ENCODE peak calls at places on chromosome 4, in seven cellular contexts. U is sigmoid colon; S is upper lobe of left lung; W is CD4-positive, alpha-beta T cell; K is B cell; V is upper lobe of right lung; F is GM23338. A is an unnamed sample.

GRCh38 chr4:117385531-117385930 is 300.2 kb upstream of the TRAM1L1 start:
- DNase-seq in U (no peak), S (no peak), W (no peak), K (no peak), V (no peak), F (no peak), A (no peak)

GRCh38 chr4:20251796-20252655 is at the start of gene SLIT2:
- DNase-seq in U (peak; percentile 95), S (peak; percentile 64), W (no peak), K (no peak), V (peak; percentile 88), F (peak; percentile 85), A (peak; percentile 82)

GRCh38 chr4:26015133-26015651 is 101.2 kb downstream of the SMIM20 start:
- DNase-seq in U (peak; percentile 73), S (no peak), W (no peak), K (no peak), V (no peak), F (no peak), A (no peak)

GRCh38 chr4:110533940-110534339 is 58.0 kb downstream of the ENPEP start:
- DNase-seq in U (no peak), S (peak; percentile 45), W (no peak), K (no peak), V (no peak), F (peak; percentile 32), A (no peak)

GRCh38 chr4:77849278-77849965 is 13.2 kb upstream of the MRPL1 start:
- DNase-seq in U (no peak), S (no peak), W (no peak), K (no peak), V (no peak), F (no peak), A (no peak)

GRCh38 chr4:54281060-54281781 is 52.1 kb downstream of the PDGFRA start:
- DNase-seq in U (peak; percentile 92), S (peak; percentile 53), W (no peak), K (no peak), V (no peak), F (peak; percentile 11), A (no peak)

GRCh38 chr4:1721003-1721665 is at the start of the genes TACC3 and TMEM129:
- DNase-seq in U (peak; percentile 96), S (peak; percentile 97), W (peak; percentile 93), K (peak; percentile 96), V (peak; percentile 97), F (peak; percentile 98), A (peak; percentile 99)

GRCh38 chr4:55079451-55080173 is 45.8 kb downstream of the KDR start:
- DNase-seq in U (no peak), S (peak; percentile 20), W (no peak), K (no peak), V (no peak), F (no peak), A (no peak)

GRCh38 chr4:25013756-25014737 is 16.7 kb downstream of the LGI2 start:
- DNase-seq in U (no peak), S (no peak), W (no peak), K (no peak), V (no peak), F (no peak), A (no peak)

GRCh38 chr4:186936496-186937375 is 213.1 kb upstream of the FAT1 start:
- DNase-seq in U (no peak), S (no peak), W (no peak), K (no peak), V (no peak), F (no peak), A (no peak)

GRCh38 chr4:150782311-150782710 is 200.4 kb downstream of the MAB21L2 start:
- DNase-seq in U (no peak), S (no peak), W (no peak), K (no peak), V (no peak), F (no peak), A (no peak)

GRCh38 chr4:109847896-109848442 is at the start of gene LRIT3:
- DNase-seq in U (no peak), S (no peak), W (no peak), K (no peak), V (no peak), F (no peak), A (no peak)

GRCh38 chr4:105587851-105588250 is 35.4 kb downstream of the ARHGEF38 start:
- DNase-seq in U (no peak), S (no peak), W (no peak), K (no peak), V (no peak), F (no peak), A (no peak)

GRCh38 chr4:37628977-37629609 is 57.1 kb downstream of the RELL1 start:
- DNase-seq in U (peak; percentile 77), S (peak; percentile 38), W (no peak), K (no peak), V (no peak), F (no peak), A (no peak)

GRCh38 chr4:125316781-125317525 is 2.2 kb downstream of the FAT4 start:
- DNase-seq in U (peak; percentile 76), S (no peak), W (no peak), K (no peak), V (peak; percentile 68), F (peak; percentile 67), A (no peak)

DNA sequence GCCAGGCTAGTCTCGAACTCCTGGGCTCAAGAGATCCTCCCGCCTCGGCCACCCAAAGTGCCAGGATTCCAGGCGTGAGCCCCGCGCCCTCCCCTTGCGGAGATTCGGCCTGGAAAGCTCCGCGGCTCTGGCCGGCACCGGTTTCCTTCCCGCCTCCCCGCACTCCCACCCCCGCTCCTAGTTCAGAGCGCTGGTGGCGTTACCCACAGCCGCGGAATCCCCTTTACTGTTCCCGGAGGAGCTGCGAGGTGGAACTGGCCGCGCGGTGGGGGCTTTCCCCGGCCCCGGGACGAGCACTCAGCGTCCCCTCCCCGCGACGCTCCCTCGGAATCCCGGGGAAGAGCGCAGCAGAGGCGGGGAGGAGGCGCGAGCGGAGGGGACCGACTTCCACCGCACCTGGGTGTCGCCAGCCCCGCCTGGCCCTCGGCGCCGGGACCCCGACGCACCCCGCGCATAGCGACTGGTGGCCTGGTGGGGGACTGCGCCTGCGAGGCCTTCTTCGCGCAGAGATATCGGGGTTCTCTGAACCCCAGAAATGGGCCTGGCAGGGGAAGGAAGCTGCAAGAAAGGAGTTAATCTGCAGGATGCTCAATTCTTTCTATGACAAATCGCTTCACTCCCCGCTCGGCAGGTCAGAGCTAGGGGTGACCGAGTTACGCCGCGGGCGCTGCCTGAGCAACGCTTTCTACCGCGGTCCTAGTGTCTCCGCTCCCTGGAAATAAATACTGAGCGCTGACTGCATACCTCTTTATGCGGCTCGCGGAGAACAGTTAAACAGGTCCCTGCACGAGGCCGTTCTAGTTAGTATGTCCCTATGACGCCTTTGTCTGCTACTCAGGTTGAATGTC is 14.6 kb upstream of the SLC25A4 start:
- DNase-seq in U (no peak), S (peak; percentile 49), W (no peak), K (no peak), V (peak; percentile 72), F (peak; percentile 76), A (peak; percentile 70)
- TF ChIP-seq CTCF in U (no peak), S (no peak), W (peak; percentile 23), K (peak; percentile 35), V (peak; percentile 31), F (peak; percentile 21), A (no peak)

DNA sequence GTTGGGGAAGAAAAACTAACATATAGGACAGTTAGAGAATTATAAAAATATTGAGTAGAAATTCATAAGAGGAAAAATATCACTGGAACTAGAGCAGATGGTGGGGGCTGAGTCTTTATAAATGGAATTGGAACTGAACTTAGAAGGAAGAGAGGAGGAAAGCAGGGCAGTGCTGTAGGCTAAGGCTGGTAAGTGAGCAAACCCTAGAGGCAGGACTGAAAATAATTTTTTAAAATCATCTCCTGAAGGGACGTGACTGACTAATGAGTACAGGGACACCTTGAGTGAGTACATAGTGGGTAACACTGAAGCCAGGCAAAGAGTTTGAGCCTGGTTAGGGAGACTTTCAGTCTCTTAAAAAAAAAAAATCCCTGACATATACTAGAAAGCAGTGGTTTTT is 63.3 kb downstream of the GALNT7 start:
- DNase-seq in U (no peak), S (no peak), W (no peak), K (no peak), V (no peak), F (no peak), A (no peak)
- TF ChIP-seq CTCF in U (no peak), S (no peak), W (no peak), K (no peak), V (peak; percentile 22), F (peak; percentile 16), A (no peak)

GRCh38 chr4:158824425-158825274 is 55.8 kb downstream of the FNIP2 start:
- DNase-seq in U (no peak), S (no peak), W (no peak), K (no peak), V (no peak), F (no peak), A (no peak)

GRCh38 chr4:158823461-158823873 is 54.6 kb downstream of the FNIP2 start:
- DNase-seq in U (no peak), S (no peak), W (no peak), K (no peak), V (no peak), F (no peak), A (no peak)

GRCh38 chr4:158819942-158820786 is 51.3 kb downstream of the FNIP2 start:
- DNase-seq in U (no peak), S (no peak), W (no peak), K (no peak), V (no peak), F (no peak), A (no peak)

GRCh38 chr4:158821228-158822009 is 52.6 kb downstream of the FNIP2 start:
- DNase-seq in U (no peak), S (no peak), W (no peak), K (no peak), V (no peak), F (no peak), A (no peak)

DNA sequence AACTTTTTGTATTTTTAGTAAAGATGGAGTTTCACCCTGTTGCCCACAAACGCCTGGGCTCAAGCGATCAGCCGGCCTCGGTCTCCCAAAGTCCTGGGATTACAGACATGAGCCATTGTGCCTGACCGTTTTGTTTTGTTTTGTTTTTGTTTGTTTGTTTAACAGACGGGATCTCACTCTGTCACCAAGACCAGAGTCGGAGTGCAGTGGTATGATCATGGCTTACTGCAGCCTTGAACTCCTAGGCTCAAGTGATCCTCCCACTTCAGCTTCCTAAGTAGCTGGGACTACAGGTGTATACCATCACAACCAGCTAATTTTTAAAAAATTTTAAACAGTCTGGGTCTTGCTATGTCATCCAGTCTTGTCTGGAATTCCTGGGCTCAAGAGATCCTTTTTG is 53.5 kb downstream of the FNIP2 start:
- DNase-seq in U (no peak), S (no peak), W (no peak), K (no peak), V (no peak), F (no peak), A (no peak)
- TF ChIP-seq CTCF in U (no peak), S (no peak), W (no peak), K (no peak), V (no peak), F (no peak), A (no peak)

DNA sequence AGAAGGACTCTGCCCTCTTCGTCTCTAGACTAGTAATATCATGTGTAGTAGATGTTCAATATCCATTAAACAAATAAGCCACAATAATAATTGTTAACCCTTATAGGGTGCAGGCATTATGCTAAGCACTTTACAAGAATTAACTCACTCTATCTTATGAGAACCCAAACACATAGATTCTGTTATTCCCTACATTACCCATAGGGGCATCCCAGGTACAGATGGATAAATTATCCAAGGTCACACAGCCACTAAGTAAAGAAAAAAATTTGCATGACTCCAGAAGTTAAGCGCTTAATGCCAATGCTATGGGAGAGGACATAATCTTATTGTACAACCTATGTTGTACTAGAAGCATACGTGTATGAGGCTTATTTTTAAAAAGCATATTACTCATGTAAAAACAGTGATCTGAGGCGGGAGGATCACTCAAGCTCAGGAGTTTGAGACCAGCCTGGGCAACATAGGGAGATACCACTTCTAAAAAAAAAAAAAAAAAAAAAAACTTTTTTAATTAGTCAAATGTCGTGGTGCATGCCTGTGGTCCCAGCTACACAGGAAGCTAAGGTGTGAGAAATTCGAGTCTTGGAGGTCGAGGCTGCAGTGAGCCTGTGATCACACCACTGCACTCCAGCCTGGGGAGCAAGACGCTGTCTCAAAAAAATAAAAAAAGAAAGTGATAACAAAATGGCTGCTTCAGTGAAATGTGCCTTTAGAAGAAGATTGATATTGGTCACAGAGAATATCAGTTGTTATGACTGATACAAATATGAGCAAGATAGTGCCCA is 13.6 kb downstream of the LDB2 start:
- DNase-seq in U (no peak), S (no peak), W (no peak), K (no peak), V (no peak), F (peak; percentile 52), A (no peak)
- TF ChIP-seq CTCF in U (no peak), S (no peak), W (no peak), K (no peak), V (no peak), F (peak; percentile 70), A (no peak)

A was measured in GM20000.